ENCODE peak calls at places on chromosomes 12 and 14, in eight cellular contexts. T is DMS79; S is T-helper 9 cell; M is stomach; G is GM20000; U is SK-N-DZ; C is mesendoderm; R is activated CD4-positive, alpha-beta T cell treated with anti-CD3 and anti-CD28 coated beads for 36 hours. D is an unnamed sample.

GRCh38 chr12:76450690-76451089 is 102.5 kb upstream of the BBS10 start:
- DNase-seq in C (peak; percentile 64), S (no peak), R (no peak), G (no peak), M (no peak), T (no peak), U (no peak), D (peak; percentile 64)

GRCh38 chr14:29663281-29663801 is 264.3 kb downstream of the PRKD1 start:
- DNase-seq in M (no peak), R (no peak), G (no peak), T (no peak), C (peak; percentile 90), U (no peak), S (no peak), D (no peak)

GRCh38 chr12:109883429-109883828 is 3.1 kb upstream of the GLTP start:
- DNase-seq in T (no peak), G (no peak), R (no peak), S (no peak), C (no peak), M (no peak), U (no peak), D (no peak)

GRCh38 chr12:49092086-49092815 is 2.4 kb downstream of the DHH start:
- DNase-seq in S (peak; percentile 40), U (peak; percentile 74), G (peak; percentile 90), M (no peak), C (peak; percentile 76), R (peak; percentile 81), T (no peak), D (peak; percentile 94)

GRCh38 chr12:122072031-122072970 is 6.3 kb upstream of the MLXIP start:
- DNase-seq in R (no peak), T (peak; percentile 62), C (peak; percentile 47), M (peak; percentile 38), U (peak; percentile 57), G (no peak), S (no peak), D (peak; percentile 83)

GRCh38 chr12:66594688-66595087 is 84.2 kb downstream of the GRIP1 start:
- DNase-seq in U (no peak), C (no peak), T (no peak), G (no peak), R (no peak), M (no peak), S (no peak), D (no peak)

GRCh38 chr12:7588703-7589329 is 76.9 kb downstream of the APOBEC1 start:
- DNase-seq in C (peak; percentile 59), U (peak; percentile 23), M (peak; percentile 54), T (no peak), R (peak; percentile 62), S (peak; percentile 27), G (peak; percentile 56), D (no peak)

GRCh38 chr12:123163227-123163626 is 12.3 kb upstream of the PITPNM2 start:
- DNase-seq in U (no peak), G (no peak), M (no peak), S (no peak), C (no peak), R (no peak), T (peak; percentile 57), D (no peak)

GRCh38 chr14:30521899-30522736 is 36.8 kb upstream of the G2E3 start:
- DNase-seq in M (no peak), G (peak; percentile 40), T (peak; percentile 15), U (peak; percentile 46), R (no peak), C (peak; percentile 47), S (no peak), D (no peak)

GRCh38 chr12:102910792-102911191 is 6.3 kb downstream of the PAH start:
- DNase-seq in T (no peak), S (no peak), M (no peak), R (no peak), C (no peak), G (no peak), U (no peak), D (no peak)

GRCh38 chr12:14284189-14284722 is 81.2 kb upstream of the ATF7IP start:
- DNase-seq in M (no peak), T (no peak), R (no peak), U (peak; percentile 24), C (peak; percentile 54), G (peak; percentile 55), S (no peak), D (no peak)

GRCh38 chr12:52993558-52993869 is 12.7 kb upstream of the EIF4B start:
- DNase-seq in S (no peak), M (no peak), T (no peak), G (no peak), U (no peak), R (no peak), C (peak; percentile 43), D (no peak)

GRCh38 chr14:74404435-74404834 is 21.6 kb downstream of the SYNDIG1L start:
- DNase-seq in U (no peak), S (no peak), C (no peak), R (no peak), M (no peak), T (no peak), G (no peak), D (no peak)

GRCh38 chr12:123270380-123271181 is 1.1 kb downstream of the CDK2AP1 start:
- DNase-seq in M (no peak), G (peak; percentile 55), S (no peak), T (no peak), C (no peak), R (peak; percentile 44), U (no peak), D (peak; percentile 75)

GRCh38 chr12:19440916-19441315 is 1.6 kb downstream of the AEBP2 start:
- DNase-seq in M (no peak), U (no peak), R (no peak), T (no peak), C (no peak), G (no peak), S (no peak), D (no peak)

GRCh38 chr12:47437570-47437969 is 268.3 kb downstream of the RPAP3 start:
- DNase-seq in C (no peak), S (no peak), T (no peak), G (no peak), U (no peak), R (no peak), M (no peak), D (no peak)

GRCh38 chr14:104972301-104973211 is 5.6 kb downstream of the AHNAK2 start:
- DNase-seq in U (no peak), T (peak; percentile 84), S (no peak), C (no peak), G (no peak), R (no peak), M (peak; percentile 77), D (peak; percentile 87)

GRCh38 chr12:2768224-2768961 is 26.4 kb upstream of the FKBP4 start:
- DNase-seq in S (no peak), R (no peak), M (no peak), C (no peak), U (no peak), G (no peak), T (no peak), D (peak; percentile 34)

GRCh38 chr14:82642425-82642824 is 1108.8 kb upstream of the SEL1L start:
- DNase-seq in T (no peak), R (peak; percentile 50), S (no peak), C (peak; percentile 70), U (no peak), G (no peak), M (no peak), D (peak; percentile 91)

GRCh38 chr14:73026243-73026844 is 562 bp downstream of the ZFYVE1 start:
- DNase-seq in T (no peak), U (no peak), R (no peak), S (no peak), C (no peak), M (no peak), G (peak; percentile 29), D (no peak)

D was measured in islet precursor cell.